ENCODE peak calls at places on chromosomes 5 and 9, in nine cellular contexts. One of them, this sample, is unnamed.

GRCh38 chr5:80481019-80481893 is 6.6 kb upstream of the FAM151B start:
- DNase-seq in fibroblast of lung: peak; percentile 49
- DNase-seq in body of pancreas: peak; percentile 57
- DNase-seq in keratinocyte: no peak
- DNase-seq in left lung: no peak
- DNase-seq in left ventricle myocardium inferior: no peak
- DNase-seq in foreskin fibroblast: peak; percentile 40
- DNase-seq in tibial nerve: no peak
- DNase-seq in AG04450: no peak
- DNase-seq in this sample: peak; percentile 75

GRCh38 chr5:64869419-64869818 is 100.7 kb downstream of the CWC27 start:
- DNase-seq in fibroblast of lung: peak; percentile 84
- DNase-seq in body of pancreas: no peak
- DNase-seq in keratinocyte: no peak
- DNase-seq in left lung: no peak
- DNase-seq in left ventricle myocardium inferior: no peak
- DNase-seq in foreskin fibroblast: peak; percentile 70
- DNase-seq in tibial nerve: no peak
- DNase-seq in AG04450: peak; percentile 27
- DNase-seq in this sample: peak; percentile 56

GRCh38 chr9:95808001-95808400 is 67.5 kb upstream of the ERCC6L2 start:
- DNase-seq in fibroblast of lung: peak; percentile 24
- DNase-seq in body of pancreas: no peak
- DNase-seq in keratinocyte: no peak
- DNase-seq in left lung: no peak
- DNase-seq in left ventricle myocardium inferior: no peak
- DNase-seq in foreskin fibroblast: peak; percentile 35
- DNase-seq in tibial nerve: no peak
- DNase-seq in AG04450: no peak
- DNase-seq in this sample: peak; percentile 54

GRCh38 chr9:124695280-124695890 is 75.7 kb downstream of the NR6A1 start:
- DNase-seq in fibroblast of lung: peak; percentile 85
- DNase-seq in body of pancreas: no peak
- DNase-seq in keratinocyte: no peak
- DNase-seq in left lung: no peak
- DNase-seq in left ventricle myocardium inferior: no peak
- DNase-seq in foreskin fibroblast: no peak
- DNase-seq in tibial nerve: no peak
- DNase-seq in AG04450: no peak
- DNase-seq in this sample: no peak

GRCh38 chr5:135448796-135449507 is 1.8 kb upstream of the DCANP1 start:
- DNase-seq in fibroblast of lung: peak; percentile 77
- DNase-seq in body of pancreas: no peak
- DNase-seq in keratinocyte: no peak
- DNase-seq in left lung: no peak
- DNase-seq in left ventricle myocardium inferior: no peak
- DNase-seq in foreskin fibroblast: no peak
- DNase-seq in tibial nerve: no peak
- DNase-seq in AG04450: no peak
- DNase-seq in this sample: no peak

GRCh38 chr9:132857601-132858342 is 20.3 kb downstream of the AK8 start:
- DNase-seq in fibroblast of lung: peak; percentile 22
- DNase-seq in body of pancreas: no peak
- DNase-seq in keratinocyte: no peak
- DNase-seq in left lung: no peak
- DNase-seq in left ventricle myocardium inferior: peak; percentile 39
- DNase-seq in foreskin fibroblast: no peak
- DNase-seq in tibial nerve: no peak
- DNase-seq in AG04450: no peak
- DNase-seq in this sample: peak; percentile 39

GRCh38 chr5:380701-381309 is 59.3 kb downstream of the AHRR start:
- DNase-seq in fibroblast of lung: no peak
- DNase-seq in body of pancreas: no peak
- DNase-seq in keratinocyte: no peak
- DNase-seq in left lung: no peak
- DNase-seq in left ventricle myocardium inferior: no peak
- DNase-seq in foreskin fibroblast: no peak
- DNase-seq in tibial nerve: no peak
- DNase-seq in AG04450: no peak
- DNase-seq in this sample: peak; percentile 45

GRCh38 chr5:119309290-119309818 is 46.5 kb upstream of the TNFAIP8 start:
- DNase-seq in fibroblast of lung: no peak
- DNase-seq in body of pancreas: no peak
- DNase-seq in keratinocyte: no peak
- DNase-seq in left lung: no peak
- DNase-seq in left ventricle myocardium inferior: no peak
- DNase-seq in foreskin fibroblast: no peak
- DNase-seq in tibial nerve: no peak
- DNase-seq in AG04450: no peak
- DNase-seq in this sample: no peak

GRCh38 chr5:177412603-177413233 is 3.4 kb upstream of the F12 start:
- DNase-seq in fibroblast of lung: no peak
- DNase-seq in body of pancreas: no peak
- DNase-seq in keratinocyte: no peak
- DNase-seq in left lung: no peak
- DNase-seq in left ventricle myocardium inferior: no peak
- DNase-seq in foreskin fibroblast: no peak
- DNase-seq in tibial nerve: no peak
- DNase-seq in AG04450: no peak
- DNase-seq in this sample: no peak

GRCh38 chr5:131382407-131383395 is 118.8 kb downstream of the CDC42SE2 start:
- DNase-seq in fibroblast of lung: peak; percentile 45
- DNase-seq in body of pancreas: no peak
- DNase-seq in keratinocyte: peak; percentile 23
- DNase-seq in left lung: no peak
- DNase-seq in left ventricle myocardium inferior: no peak
- DNase-seq in foreskin fibroblast: peak; percentile 19
- DNase-seq in tibial nerve: no peak
- DNase-seq in AG04450: peak; percentile 8
- DNase-seq in this sample: peak; percentile 74

GRCh38 chr5:139794067-139794846 is 1.4 kb upstream of the PSD2 start:
- DNase-seq in fibroblast of lung: no peak
- DNase-seq in body of pancreas: no peak
- DNase-seq in keratinocyte: no peak
- DNase-seq in left lung: no peak
- DNase-seq in left ventricle myocardium inferior: no peak
- DNase-seq in foreskin fibroblast: no peak
- DNase-seq in tibial nerve: no peak
- DNase-seq in AG04450: no peak
- DNase-seq in this sample: no peak

GRCh38 chr5:139797335-139797734 is 1.7 kb downstream of the PSD2 start:
- DNase-seq in fibroblast of lung: no peak
- DNase-seq in body of pancreas: no peak
- DNase-seq in keratinocyte: no peak
- DNase-seq in left lung: no peak
- DNase-seq in left ventricle myocardium inferior: no peak
- DNase-seq in foreskin fibroblast: no peak
- DNase-seq in tibial nerve: no peak
- DNase-seq in AG04450: no peak
- DNase-seq in this sample: no peak

GRCh38 chr5:139797856-139798510 is 2.4 kb downstream of the PSD2 start:
- DNase-seq in fibroblast of lung: no peak
- DNase-seq in body of pancreas: no peak
- DNase-seq in keratinocyte: no peak
- DNase-seq in left lung: no peak
- DNase-seq in left ventricle myocardium inferior: no peak
- DNase-seq in foreskin fibroblast: no peak
- DNase-seq in tibial nerve: no peak
- DNase-seq in AG04450: no peak
- DNase-seq in this sample: no peak

GRCh38 chr5:139795074-139796001 is at the start of gene PSD2:
- DNase-seq in fibroblast of lung: peak; percentile 16
- DNase-seq in body of pancreas: peak; percentile 59
- DNase-seq in keratinocyte: no peak
- DNase-seq in left lung: no peak
- DNase-seq in left ventricle myocardium inferior: peak; percentile 22
- DNase-seq in foreskin fibroblast: no peak
- DNase-seq in tibial nerve: no peak
- DNase-seq in AG04450: no peak
- DNase-seq in this sample: no peak

DNA sequence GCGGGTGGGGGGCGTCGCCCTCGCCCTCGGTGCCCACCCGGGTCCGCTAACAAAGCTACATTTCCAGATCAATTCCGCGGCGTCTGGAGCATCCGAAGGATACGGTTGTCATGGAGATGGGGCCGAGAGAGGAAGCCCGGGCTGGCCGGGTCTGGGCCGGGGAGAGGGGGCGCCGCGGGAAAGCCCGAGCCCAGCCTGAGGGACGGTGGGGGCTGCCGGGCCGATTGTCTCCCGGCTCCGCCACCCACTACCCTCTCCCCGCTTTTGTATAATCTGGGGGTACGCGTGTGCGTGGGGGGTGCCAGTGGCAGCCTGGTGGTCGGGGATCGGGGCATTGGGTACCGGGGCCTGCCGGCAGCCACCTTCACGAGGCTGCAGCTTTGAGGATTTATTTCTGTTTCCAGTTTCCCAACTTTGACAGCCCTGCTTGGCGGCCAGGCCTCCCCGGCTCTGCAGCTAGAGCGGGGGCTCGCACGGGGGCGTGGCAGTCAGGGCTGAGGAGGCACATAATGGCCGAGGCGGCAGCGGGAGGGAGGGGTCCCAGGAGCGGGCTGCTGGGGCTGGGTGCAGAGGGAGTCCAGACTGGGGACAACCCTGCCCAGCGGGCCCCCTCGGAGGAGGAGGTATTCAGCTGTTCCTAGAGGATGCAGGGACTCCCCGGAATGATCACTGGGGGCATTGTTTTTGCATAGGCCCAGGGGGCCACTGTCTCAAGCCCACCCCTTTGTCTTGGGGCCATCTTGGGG is 626 bp downstream of the PSD2 start:
- DNase-seq in fibroblast of lung: no peak
- DNase-seq in body of pancreas: no peak
- DNase-seq in keratinocyte: no peak
- DNase-seq in left lung: no peak
- DNase-seq in left ventricle myocardium inferior: no peak
- DNase-seq in foreskin fibroblast: no peak
- DNase-seq in tibial nerve: no peak
- DNase-seq in AG04450: no peak
- DNase-seq in this sample: no peak
- TF ChIP-seq CTCF in fibroblast of lung: no peak
- TF ChIP-seq CTCF in body of pancreas: no peak
- TF ChIP-seq CTCF in keratinocyte: no peak
- TF ChIP-seq CTCF in left lung: no peak
- TF ChIP-seq CTCF in left ventricle myocardium inferior: no peak
- TF ChIP-seq CTCF in foreskin fibroblast: no peak
- TF ChIP-seq CTCF in tibial nerve: no peak
- TF ChIP-seq CTCF in AG04450: no peak
- TF ChIP-seq CTCF in this sample: no peak

GRCh38 chr9:92405770-92406169 is 1.4 kb upstream of the OGN start:
- DNase-seq in fibroblast of lung: no peak
- DNase-seq in body of pancreas: no peak
- DNase-seq in keratinocyte: no peak
- DNase-seq in left lung: no peak
- DNase-seq in left ventricle myocardium inferior: no peak
- DNase-seq in foreskin fibroblast: no peak
- DNase-seq in tibial nerve: no peak
- DNase-seq in AG04450: no peak
- DNase-seq in this sample: no peak
- H3K4me3 ChIP-seq in fibroblast of lung: no peak overlapping the region
- H3K4me3 ChIP-seq in body of pancreas: no peak overlapping the region
- H3K4me3 ChIP-seq in keratinocyte: no peak overlapping the region
- H3K4me3 ChIP-seq in left lung: no peak overlapping the region
- H3K4me3 ChIP-seq in left ventricle myocardium inferior: peak overlapping the region; percentile 35
- H3K4me3 ChIP-seq in foreskin fibroblast: no peak overlapping the region
- H3K4me3 ChIP-seq in tibial nerve: no peak overlapping the region
- H3K4me3 ChIP-seq in AG04450: no peak overlapping the region
- H3K4me3 ChIP-seq in this sample: no peak overlapping the region

GRCh38 chr5:129906177-129906887 is 2.1 kb downstream of the CHSY3 start:
- DNase-seq in fibroblast of lung: peak; percentile 52
- DNase-seq in body of pancreas: peak; percentile 20
- DNase-seq in keratinocyte: no peak
- DNase-seq in left lung: no peak
- DNase-seq in left ventricle myocardium inferior: no peak
- DNase-seq in foreskin fibroblast: peak; percentile 33
- DNase-seq in tibial nerve: peak; percentile 16
- DNase-seq in AG04450: no peak
- DNase-seq in this sample: peak; percentile 58
- TF ChIP-seq CTCF in fibroblast of lung: peak; percentile 31
- TF ChIP-seq CTCF in body of pancreas: no peak
- TF ChIP-seq CTCF in keratinocyte: no peak
- TF ChIP-seq CTCF in left lung: no peak
- TF ChIP-seq CTCF in left ventricle myocardium inferior: no peak
- TF ChIP-seq CTCF in foreskin fibroblast: peak; percentile 11
- TF ChIP-seq CTCF in tibial nerve: peak; percentile 5
- TF ChIP-seq CTCF in AG04450: peak; percentile 25
- TF ChIP-seq CTCF in this sample: peak; percentile 24

GRCh38 chr9:106920701-106921283 is 57.8 kb downstream of the ZNF462 start:
- DNase-seq in fibroblast of lung: peak; percentile 79
- DNase-seq in body of pancreas: no peak
- DNase-seq in keratinocyte: no peak
- DNase-seq in left lung: no peak
- DNase-seq in left ventricle myocardium inferior: no peak
- DNase-seq in foreskin fibroblast: no peak
- DNase-seq in tibial nerve: no peak
- DNase-seq in AG04450: no peak
- DNase-seq in this sample: peak; percentile 49

GRCh38 chr9:106916491-106917235 is 53.7 kb downstream of the ZNF462 start:
- DNase-seq in fibroblast of lung: peak; percentile 94
- DNase-seq in body of pancreas: peak; percentile 48
- DNase-seq in keratinocyte: peak; percentile 83
- DNase-seq in left lung: no peak
- DNase-seq in left ventricle myocardium inferior: no peak
- DNase-seq in foreskin fibroblast: peak; percentile 65
- DNase-seq in tibial nerve: peak; percentile 20
- DNase-seq in AG04450: peak; percentile 78
- DNase-seq in this sample: peak; percentile 90

GRCh38 chr9:106921341-106921899 is 58.5 kb downstream of the ZNF462 start:
- DNase-seq in fibroblast of lung: peak; percentile 93
- DNase-seq in body of pancreas: peak; percentile 26
- DNase-seq in keratinocyte: no peak
- DNase-seq in left lung: no peak
- DNase-seq in left ventricle myocardium inferior: no peak
- DNase-seq in foreskin fibroblast: no peak
- DNase-seq in tibial nerve: peak; percentile 29
- DNase-seq in AG04450: peak; percentile 32
- DNase-seq in this sample: peak; percentile 83

GRCh38 chr9:106920091-106920490 is 57.1 kb downstream of the ZNF462 start:
- DNase-seq in fibroblast of lung: no peak
- DNase-seq in body of pancreas: no peak
- DNase-seq in keratinocyte: no peak
- DNase-seq in left lung: no peak
- DNase-seq in left ventricle myocardium inferior: no peak
- DNase-seq in foreskin fibroblast: no peak
- DNase-seq in tibial nerve: no peak
- DNase-seq in AG04450: no peak
- DNase-seq in this sample: no peak

DNA sequence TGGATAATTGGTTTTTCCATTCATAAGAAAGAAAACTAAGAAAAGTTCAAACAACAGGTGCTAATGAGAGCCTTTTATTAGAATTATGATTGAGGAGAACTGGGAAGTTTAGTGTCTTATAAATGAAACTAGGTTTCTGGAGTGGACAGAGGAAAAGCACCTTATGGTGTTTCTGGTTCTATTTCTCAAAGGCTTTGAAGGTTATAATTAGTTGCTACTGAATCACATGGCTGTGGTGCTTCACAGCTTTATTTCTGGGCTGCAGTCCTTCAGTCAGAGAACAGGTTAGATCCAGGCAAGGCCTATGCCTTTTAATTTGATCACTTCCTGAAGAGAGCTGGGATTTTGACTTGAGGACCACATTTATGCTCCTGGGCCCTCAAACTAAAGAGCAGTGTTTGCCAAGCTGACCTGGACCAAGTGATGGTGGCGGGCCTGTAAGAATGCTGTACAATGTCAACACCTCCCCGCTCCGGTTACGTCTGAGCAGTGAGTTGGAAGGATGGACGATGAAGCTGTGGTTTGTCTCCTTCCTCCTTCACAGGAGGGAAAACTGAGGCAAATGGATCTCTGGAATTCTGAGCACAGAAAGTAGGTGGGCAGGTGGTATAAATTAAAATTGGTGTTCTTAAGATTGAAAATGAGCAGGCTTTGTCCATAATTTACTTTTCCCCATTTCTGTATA is 56.0 kb downstream of the ZNF462 start:
- DNase-seq in fibroblast of lung: no peak
- DNase-seq in body of pancreas: no peak
- DNase-seq in keratinocyte: no peak
- DNase-seq in left lung: no peak
- DNase-seq in left ventricle myocardium inferior: no peak
- DNase-seq in foreskin fibroblast: no peak
- DNase-seq in tibial nerve: no peak
- DNase-seq in AG04450: no peak
- DNase-seq in this sample: no peak
- H3K4me3 ChIP-seq in fibroblast of lung: no peak overlapping the region
- H3K4me3 ChIP-seq in body of pancreas: no peak overlapping the region
- H3K4me3 ChIP-seq in keratinocyte: no peak overlapping the region
- H3K4me3 ChIP-seq in left lung: no peak overlapping the region
- H3K4me3 ChIP-seq in left ventricle myocardium inferior: peak overlapping the region; percentile 50
- H3K4me3 ChIP-seq in foreskin fibroblast: no peak overlapping the region
- H3K4me3 ChIP-seq in tibial nerve: no peak overlapping the region
- H3K4me3 ChIP-seq in AG04450: no peak overlapping the region
- H3K4me3 ChIP-seq in this sample: no peak overlapping the region